ENCODE peak calls at places on chromosomes 3 and 15, in ten cellular contexts. One of them, this sample, is unnamed. For H3K4me1, the result is how much of the 10 kb centered on the place peaks cover.

GRCh38 chr3:105747056-105747455 is 121.8 kb downstream of the CBLB start:
- DNase-seq in heart right ventricle: no peak
- DNase-seq in mucosa of descending colon: no peak
- DNase-seq in body of pancreas: no peak
- DNase-seq in IMR-90: peak
- DNase-seq in breast epithelium: no peak
- DNase-seq in astrocyte: peak
- DNase-seq in cardiac muscle cell: peak
- DNase-seq in tibial artery: no peak
- DNase-seq in heart left ventricle: no peak
- DNase-seq in this sample: no peak

GRCh38 chr15:80635953-80636352 is 59.2 kb upstream of the ABHD17C start:
- DNase-seq in breast epithelium: no peak
- DNase-seq in cardiac muscle cell: peak
- DNase-seq in IMR-90: no peak
- DNase-seq in mucosa of descending colon: peak
- DNase-seq in heart left ventricle: peak
- DNase-seq in heart right ventricle: peak
- DNase-seq in tibial artery: peak
- DNase-seq in astrocyte: no peak
- DNase-seq in body of pancreas: peak
- DNase-seq in this sample: no peak

GRCh38 chr3:192901435-192901834 is 16.2 kb downstream of the MB21D2 start:
- DNase-seq in heart left ventricle: no peak
- DNase-seq in tibial artery: no peak
- DNase-seq in mucosa of descending colon: no peak
- DNase-seq in body of pancreas: no peak
- DNase-seq in heart right ventricle: no peak
- DNase-seq in breast epithelium: no peak
- DNase-seq in cardiac muscle cell: peak
- DNase-seq in astrocyte: peak
- DNase-seq in IMR-90: peak
- DNase-seq in this sample: no peak

GRCh38 chr3:41117398-41117870 is 81.9 kb upstream of the CTNNB1 start:
- DNase-seq in tibial artery: peak
- DNase-seq in cardiac muscle cell: peak
- DNase-seq in heart left ventricle: peak
- DNase-seq in astrocyte: peak
- DNase-seq in mucosa of descending colon: peak
- DNase-seq in breast epithelium: peak
- DNase-seq in body of pancreas: peak
- DNase-seq in heart right ventricle: peak
- DNase-seq in IMR-90: peak
- DNase-seq in this sample: no peak

GRCh38 chr3:72031581-72031980 is 246.6 kb upstream of the PROK2 start:
- DNase-seq in astrocyte: peak
- DNase-seq in heart right ventricle: no peak
- DNase-seq in breast epithelium: no peak
- DNase-seq in tibial artery: no peak
- DNase-seq in mucosa of descending colon: no peak
- DNase-seq in cardiac muscle cell: peak
- DNase-seq in heart left ventricle: no peak
- DNase-seq in IMR-90: peak
- DNase-seq in body of pancreas: peak
- DNase-seq in this sample: no peak

GRCh38 chr3:135009014-135009413 is 214.0 kb downstream of the EPHB1 start:
- DNase-seq in tibial artery: no peak
- DNase-seq in breast epithelium: no peak
- DNase-seq in astrocyte: no peak
- DNase-seq in body of pancreas: no peak
- DNase-seq in cardiac muscle cell: no peak
- DNase-seq in IMR-90: no peak
- DNase-seq in mucosa of descending colon: no peak
- DNase-seq in heart left ventricle: no peak
- DNase-seq in heart right ventricle: no peak
- DNase-seq in this sample: no peak

GRCh38 chr3:22176911-22177310 is 425.9 kb upstream of the ZNF385D start:
- DNase-seq in IMR-90: no peak
- DNase-seq in tibial artery: no peak
- DNase-seq in breast epithelium: no peak
- DNase-seq in body of pancreas: no peak
- DNase-seq in heart left ventricle: no peak
- DNase-seq in mucosa of descending colon: no peak
- DNase-seq in heart right ventricle: no peak
- DNase-seq in cardiac muscle cell: no peak
- DNase-seq in astrocyte: no peak
- DNase-seq in this sample: no peak

GRCh38 chr3:49701388-49702077 is 12.2 kb downstream of the RNF123 start:
- DNase-seq in astrocyte: no peak
- DNase-seq in breast epithelium: no peak
- DNase-seq in cardiac muscle cell: no peak
- DNase-seq in heart left ventricle: no peak
- DNase-seq in tibial artery: no peak
- DNase-seq in body of pancreas: no peak
- DNase-seq in heart right ventricle: no peak
- DNase-seq in mucosa of descending colon: no peak
- DNase-seq in IMR-90: no peak
- DNase-seq in this sample: no peak

GRCh38 chr3:52454235-52454937 is 545 bp upstream of the TNNC1 start:
- DNase-seq in heart right ventricle: peak
- DNase-seq in tibial artery: no peak
- DNase-seq in breast epithelium: peak
- DNase-seq in cardiac muscle cell: no peak
- DNase-seq in astrocyte: no peak
- DNase-seq in IMR-90: no peak
- DNase-seq in mucosa of descending colon: peak
- DNase-seq in body of pancreas: no peak
- DNase-seq in heart left ventricle: peak
- DNase-seq in this sample: no peak

GRCh38 chr3:155743616-155744015 is 1.3 kb downstream of the PLCH1 start:
- DNase-seq in astrocyte: no peak
- DNase-seq in cardiac muscle cell: no peak
- DNase-seq in heart left ventricle: no peak
- DNase-seq in heart right ventricle: no peak
- DNase-seq in mucosa of descending colon: peak
- DNase-seq in breast epithelium: no peak
- DNase-seq in body of pancreas: no peak
- DNase-seq in IMR-90: no peak
- DNase-seq in tibial artery: no peak
- DNase-seq in this sample: no peak

GRCh38 chr15:71806452-71806931 is 3.9 kb upstream of the NR2E3 start:
- DNase-seq in astrocyte: peak
- DNase-seq in breast epithelium: no peak
- DNase-seq in mucosa of descending colon: no peak
- DNase-seq in IMR-90: peak
- DNase-seq in heart right ventricle: no peak
- DNase-seq in cardiac muscle cell: peak
- DNase-seq in tibial artery: no peak
- DNase-seq in heart left ventricle: no peak
- DNase-seq in body of pancreas: peak
- DNase-seq in this sample: no peak

GRCh38 chr3:32643816-32644215 is 41.2 kb upstream of the CNOT10 start:
- DNase-seq in IMR-90: no peak
- DNase-seq in body of pancreas: no peak
- DNase-seq in heart right ventricle: no peak
- DNase-seq in astrocyte: no peak
- DNase-seq in tibial artery: no peak
- DNase-seq in heart left ventricle: no peak
- DNase-seq in breast epithelium: no peak
- DNase-seq in mucosa of descending colon: no peak
- DNase-seq in cardiac muscle cell: no peak
- DNase-seq in this sample: no peak

GRCh38 chr15:70778258-70779076 is 15.1 kb upstream of the UACA start:
- DNase-seq in heart left ventricle: no peak
- DNase-seq in IMR-90: peak
- DNase-seq in mucosa of descending colon: no peak
- DNase-seq in tibial artery: no peak
- DNase-seq in astrocyte: peak
- DNase-seq in breast epithelium: no peak
- DNase-seq in body of pancreas: no peak
- DNase-seq in heart right ventricle: no peak
- DNase-seq in cardiac muscle cell: peak
- DNase-seq in this sample: no peak

DNA sequence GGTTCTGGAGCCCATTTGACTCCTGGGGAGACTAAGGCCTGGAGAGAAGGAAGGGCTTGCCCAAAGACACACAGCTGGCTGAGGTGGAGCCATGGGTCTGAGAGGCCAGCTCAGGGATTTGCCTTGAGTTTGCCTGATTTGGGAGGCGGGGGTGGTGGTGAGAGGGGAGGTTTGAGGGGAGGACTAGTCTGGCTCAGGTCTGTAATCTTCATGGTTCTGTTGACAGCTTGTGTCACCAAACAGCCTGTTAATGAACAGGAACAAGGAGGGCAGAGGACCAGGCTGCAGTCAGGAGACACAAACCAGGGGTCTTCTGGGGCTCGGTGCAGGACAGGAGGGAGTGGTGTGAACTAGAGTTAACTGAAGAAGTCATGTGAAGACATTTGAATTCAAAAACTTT is 3.6 kb downstream of the TRH start:
- DNase-seq in heart left ventricle: no peak
- DNase-seq in mucosa of descending colon: no peak
- DNase-seq in cardiac muscle cell: no peak
- DNase-seq in IMR-90: no peak
- DNase-seq in tibial artery: no peak
- DNase-seq in body of pancreas: no peak
- DNase-seq in astrocyte: no peak
- DNase-seq in heart right ventricle: no peak
- DNase-seq in breast epithelium: no peak
- DNase-seq in this sample: no peak
- H3K4me1 ChIP-seq in heart left ventricle: under half
- H3K4me1 ChIP-seq in mucosa of descending colon: under half
- H3K4me1 ChIP-seq in cardiac muscle cell: under half
- H3K4me1 ChIP-seq in IMR-90: under half
- H3K4me1 ChIP-seq in tibial artery: under half
- H3K4me1 ChIP-seq in body of pancreas: under half
- H3K4me1 ChIP-seq in astrocyte: under half
- H3K4me1 ChIP-seq in heart right ventricle: under half
- H3K4me1 ChIP-seq in breast epithelium: under half
- H3K4me1 ChIP-seq in this sample: under half

GRCh38 chr3:28050120-28050519 is 191.3 kb upstream of the CMC1 start:
- DNase-seq in mucosa of descending colon: no peak
- DNase-seq in cardiac muscle cell: peak
- DNase-seq in body of pancreas: no peak
- DNase-seq in IMR-90: no peak
- DNase-seq in breast epithelium: no peak
- DNase-seq in tibial artery: no peak
- DNase-seq in heart left ventricle: no peak
- DNase-seq in heart right ventricle: no peak
- DNase-seq in astrocyte: no peak
- DNase-seq in this sample: no peak

GRCh38 chr3:28053759-28054158 is 187.7 kb upstream of the CMC1 start:
- DNase-seq in breast epithelium: no peak
- DNase-seq in tibial artery: no peak
- DNase-seq in heart left ventricle: no peak
- DNase-seq in IMR-90: peak
- DNase-seq in cardiac muscle cell: peak
- DNase-seq in heart right ventricle: no peak
- DNase-seq in mucosa of descending colon: no peak
- DNase-seq in astrocyte: peak
- DNase-seq in body of pancreas: no peak
- DNase-seq in this sample: no peak

DNA sequence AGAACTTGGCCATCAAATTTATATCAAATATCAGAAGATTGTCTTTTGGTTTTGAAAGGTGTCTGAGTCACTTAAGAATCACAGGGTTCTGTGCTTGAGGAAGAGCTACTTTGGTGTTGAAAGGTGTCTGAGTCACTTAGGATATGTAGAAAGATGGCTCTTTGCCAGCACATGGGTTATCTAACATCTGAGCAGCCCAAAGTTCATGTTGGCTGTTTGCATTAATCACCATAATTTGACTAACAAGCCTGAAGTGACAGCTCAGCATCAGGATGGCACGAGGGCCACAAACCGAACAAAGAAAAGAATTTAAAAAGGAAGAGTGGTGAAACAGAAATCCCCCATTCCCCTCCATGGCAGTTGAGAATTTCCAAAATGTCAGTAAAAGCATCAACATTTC is 190.5 kb upstream of the CMC1 start:
- DNase-seq in astrocyte: peak
- DNase-seq in heart right ventricle: no peak
- DNase-seq in cardiac muscle cell: peak
- DNase-seq in breast epithelium: no peak
- DNase-seq in heart left ventricle: no peak
- DNase-seq in mucosa of descending colon: peak
- DNase-seq in IMR-90: peak
- DNase-seq in tibial artery: no peak
- DNase-seq in body of pancreas: no peak
- DNase-seq in this sample: no peak
- H3K4me3 ChIP-seq in astrocyte: no peak
- H3K4me3 ChIP-seq in heart right ventricle: no peak
- H3K4me3 ChIP-seq in cardiac muscle cell: no peak
- H3K4me3 ChIP-seq in breast epithelium: no peak
- H3K4me3 ChIP-seq in heart left ventricle: no peak
- H3K4me3 ChIP-seq in mucosa of descending colon: no peak
- H3K4me3 ChIP-seq in IMR-90: no peak
- H3K4me3 ChIP-seq in tibial artery: no peak
- H3K4me3 ChIP-seq in body of pancreas: no peak
- H3K4me3 ChIP-seq in this sample: no peak

DNA sequence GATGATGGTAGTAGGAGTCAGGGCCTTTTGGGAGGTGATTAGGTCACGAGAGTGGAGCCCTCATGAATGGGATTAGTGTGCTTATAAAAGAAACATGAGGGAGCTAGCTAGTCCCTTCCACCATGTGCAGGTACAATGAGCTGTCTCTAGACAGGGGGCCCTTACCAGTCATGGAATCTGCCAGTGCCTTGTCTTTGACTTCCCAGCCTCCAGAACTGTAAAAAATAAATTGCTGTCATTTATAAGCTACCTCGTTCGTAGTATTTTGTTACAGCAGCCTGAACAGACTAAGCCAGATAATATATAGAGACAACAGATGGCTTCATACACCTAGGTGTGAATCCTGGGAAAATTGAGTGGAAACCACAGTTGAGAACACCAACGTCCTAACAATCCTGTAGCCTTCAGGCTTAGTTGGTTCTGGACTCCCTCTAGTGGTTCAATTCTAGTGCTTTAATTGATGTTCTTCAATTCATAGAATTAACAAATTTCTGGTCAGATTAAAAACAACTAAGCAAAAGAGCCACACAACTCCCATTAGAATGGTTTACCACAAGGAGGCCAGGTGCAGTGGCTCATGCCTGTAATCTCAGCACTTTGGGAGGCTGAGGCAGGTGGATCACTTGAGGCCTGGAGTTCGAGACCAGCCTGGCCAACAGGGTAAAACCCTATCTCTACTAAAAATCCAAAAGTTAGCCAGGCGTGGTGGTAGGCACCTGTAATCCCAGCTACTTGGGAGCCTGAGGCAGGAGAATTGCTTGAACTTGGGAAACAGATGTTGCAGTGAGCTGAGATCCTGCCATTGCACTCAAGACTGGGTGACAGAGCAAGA is 21.3 kb upstream of the GATM start:
- DNase-seq in astrocyte: peak
- DNase-seq in heart left ventricle: no peak
- DNase-seq in IMR-90: peak
- DNase-seq in heart right ventricle: no peak
- DNase-seq in mucosa of descending colon: no peak
- DNase-seq in breast epithelium: no peak
- DNase-seq in tibial artery: no peak
- DNase-seq in body of pancreas: peak
- DNase-seq in cardiac muscle cell: peak
- DNase-seq in this sample: peak
- TF ChIP-seq CTCF in astrocyte: peak
- TF ChIP-seq CTCF in heart left ventricle: peak
- TF ChIP-seq CTCF in IMR-90: peak
- TF ChIP-seq CTCF in heart right ventricle: peak
- TF ChIP-seq CTCF in mucosa of descending colon: peak
- TF ChIP-seq CTCF in breast epithelium: peak
- TF ChIP-seq CTCF in tibial artery: peak
- TF ChIP-seq CTCF in body of pancreas: peak
- TF ChIP-seq CTCF in cardiac muscle cell: peak
- TF ChIP-seq CTCF in this sample: peak

GRCh38 chr15:99621767-99622166 is 56.0 kb downstream of the MEF2A start:
- DNase-seq in IMR-90: no peak
- DNase-seq in tibial artery: no peak
- DNase-seq in breast epithelium: no peak
- DNase-seq in heart right ventricle: no peak
- DNase-seq in mucosa of descending colon: no peak
- DNase-seq in heart left ventricle: no peak
- DNase-seq in astrocyte: no peak
- DNase-seq in body of pancreas: no peak
- DNase-seq in cardiac muscle cell: no peak
- DNase-seq in this sample: no peak
- H3K4me1 ChIP-seq in IMR-90: under half
- H3K4me1 ChIP-seq in tibial artery: under half
- H3K4me1 ChIP-seq in breast epithelium: under half
- H3K4me1 ChIP-seq in heart right ventricle: half or more
- H3K4me1 ChIP-seq in mucosa of descending colon: under half
- H3K4me1 ChIP-seq in heart left ventricle: under half
- H3K4me1 ChIP-seq in astrocyte: under half
- H3K4me1 ChIP-seq in body of pancreas: under half
- H3K4me1 ChIP-seq in cardiac muscle cell: under half
- H3K4me1 ChIP-seq in this sample: under half

This sample was measured in Caco-2.